ENCODE peak calls at places on chromosomes 2 and 18, in seven cellular contexts. D is left ventricle myocardium inferior; A is glomerular endothelial cell; Z is nephron progenitor cell; H is heart left ventricle; S is mesenchymal stem cell; X is activated T-cell treated with anti-CD3 and anti-CD28 coated beads, Interleukin-2, amount 50 U/mL, for 72 hours. O is an unnamed sample.

GRCh38 chr2:236169151-236169721 is 1.1 kb upstream of the GBX2 start:
- DNase-seq in S (peak; percentile 23), X (no peak), Z (no peak), A (no peak), D (no peak), H (no peak), O (no peak)

GRCh38 chr2:169393068-169393590 is 30.8 kb upstream of the LRP2 start:
- DNase-seq in D (no peak), S (no peak), A (no peak), Z (no peak), H (no peak), X (no peak), O (peak; percentile 54)

GRCh38 chr2:84878896-84879594 is 1.8 kb downstream of the TRABD2A start:
- DNase-seq in X (no peak), A (no peak), H (no peak), Z (no peak), S (no peak), D (no peak), O (no peak)

GRCh38 chr2:168910330-168910729 is 9.2 kb downstream of the G6PC2 start:
- DNase-seq in H (no peak), X (no peak), A (no peak), S (no peak), Z (no peak), D (no peak), O (no peak)

GRCh38 chr2:223759569-223760430 is 77.6 kb downstream of the AP1S3 start:
- DNase-seq in A (no peak), X (peak; percentile 38), D (no peak), H (no peak), Z (no peak), S (peak; percentile 20), O (peak; percentile 98)

GRCh38 chr2:162424816-162425215 is 80.9 kb downstream of the GCA start:
- DNase-seq in X (no peak), A (no peak), S (no peak), D (no peak), Z (no peak), H (no peak), O (no peak)

GRCh38 chr2:215338883-215339679 is 27.2 kb downstream of the ATIC start:
- DNase-seq in S (no peak), Z (no peak), D (no peak), H (no peak), A (no peak), X (no peak), O (no peak)

GRCh38 chr2:197209742-197210408 is 100.7 kb downstream of the ANKRD44 start:
- DNase-seq in D (no peak), Z (no peak), A (no peak), H (no peak), X (peak; percentile 72), S (no peak), O (peak; percentile 53)

GRCh38 chr2:26801342-26801741 is 15.5 kb downstream of the CENPA start:
- DNase-seq in X (no peak), Z (no peak), S (no peak), D (no peak), A (no peak), H (no peak), O (no peak)

GRCh38 chr18:63444567-63444966 is 22.3 kb upstream of the VPS4B start:
- DNase-seq in Z (no peak), H (no peak), D (no peak), X (no peak), S (peak; percentile 64), A (no peak), O (peak; percentile 99)

GRCh38 chr2:108621689-108622681 is 87.7 kb downstream of the LIMS1 start:
- DNase-seq in X (no peak), H (no peak), Z (no peak), S (no peak), A (no peak), D (no peak), O (peak; percentile 28)

GRCh38 chr2:73999881-74000597 is 15.3 kb downstream of the TET3 start:
- DNase-seq in Z (peak; percentile 52), A (no peak), H (no peak), X (no peak), S (peak; percentile 69), D (no peak), O (no peak)

GRCh38 chr2:85792783-85793441 is 39.1 kb downstream of the ATOH8 start:
- DNase-seq in H (peak; percentile 57), A (no peak), D (no peak), S (peak; percentile 59), X (no peak), Z (no peak), O (peak; percentile 65)

GRCh38 chr18:63457987-63458386 is 18.8 kb upstream of the SERPINB5 start:
- DNase-seq in D (no peak), S (no peak), A (no peak), Z (no peak), H (no peak), X (no peak), O (peak; percentile 52)

GRCh38 chr2:240921319-240922233 is 15.4 kb downstream of the CROCC2 start:
- DNase-seq in X (no peak), S (peak; percentile 82), H (peak; percentile 73), Z (peak; percentile 3), A (no peak), D (peak; percentile 49), O (peak; percentile 68)

GRCh38 chr2:228469721-228470120 is 288.2 kb upstream of the SPHKAP start:
- DNase-seq in S (no peak), X (no peak), A (no peak), D (no peak), Z (no peak), H (no peak), O (no peak)

GRCh38 chr2:218168635-218169462 is 2.1 kb upstream of the CXCR1 start:
- DNase-seq in S (peak; percentile 48), A (no peak), D (peak; percentile 29), H (no peak), X (peak; percentile 75), Z (peak; percentile 75), O (peak; percentile 42)

GRCh38 chr2:217370391-217370790 is 510.5 kb upstream of the TNP1 start:
- DNase-seq in Z (no peak), A (no peak), H (no peak), S (peak; percentile 53), X (peak; percentile 15), D (no peak), O (peak; percentile 99)

GRCh38 chr2:64157792-64158191 is 13.6 kb upstream of the PELI1 start:
- DNase-seq in X (no peak), Z (no peak), A (no peak), S (no peak), H (no peak), D (no peak), O (peak; percentile 79)

GRCh38 chr2:133171396-133172004 is 396.8 kb downstream of the NCKAP5 start:
- DNase-seq in X (no peak), A (peak; percentile 62), S (peak; percentile 65), Z (peak; percentile 19), D (no peak), H (no peak), O (peak; percentile 62)

GRCh38 chr18:43933177-43933576 is 655.9 kb upstream of the SYT4 start:
- DNase-seq in Z (no peak), H (no peak), X (no peak), D (no peak), A (no peak), S (no peak), O (no peak)

GRCh38 chr2:224206816-224207215 is 167.7 kb upstream of the SERPINE2 start:
- DNase-seq in A (no peak), D (no peak), H (no peak), X (no peak), Z (no peak), S (no peak), O (peak; percentile 80)

GRCh38 chr2:96528680-96529375 is 7.7 kb upstream of the ARID5A start:
- DNase-seq in S (no peak), A (no peak), H (no peak), D (no peak), X (no peak), Z (no peak), O (no peak)

GRCh38 chr2:46147626-46148368 is 149.4 kb upstream of the EPAS1 start:
- DNase-seq in H (no peak), D (no peak), X (no peak), Z (no peak), A (no peak), S (no peak), O (no peak)

GRCh38 chr2:152456262-152456661 is 121.3 kb downstream of the FMNL2 start:
- DNase-seq in Z (no peak), D (no peak), X (no peak), A (no peak), S (peak; percentile 57), H (no peak), O (peak; percentile 83)

GRCh38 chr2:72940361-72940760 is 23.0 kb downstream of the EMX1 start:
- DNase-seq in Z (no peak), X (no peak), D (no peak), S (no peak), H (peak; percentile 31), A (no peak), O (no peak)

O was measured in bronchial epithelial cell.